ENCODE peak calls at places on chromosomes 7 and 10, in five cellular contexts. I, P, D, C and N are unnamed samples.

GRCh38 chr10:31099664-31100063 is 68.0 kb upstream of the ZNF438 start:
- DNase-seq in I (no peak), C (peak), P (no peak), D (peak), N (peak)

GRCh38 chr7:44100458-44101303 is 3.5 kb upstream of the AEBP1 start:
- DNase-seq in I (peak), C (no peak), P (no peak), D (no peak), N (no peak)

GRCh38 chr10:97539523-97540200 is 32.9 kb upstream of the ANKRD2 start:
- DNase-seq in C (no peak), P (no peak), I (no peak), D (no peak), N (no peak)

GRCh38 chr10:16992611-16993119 is 136.9 kb downstream of the CUBN start:
- DNase-seq in P (no peak), D (no peak), C (no peak), I (no peak), N (no peak)

GRCh38 chr7:158018061-158018796 is 569.4 kb downstream of the PTPRN2 start:
- DNase-seq in I (no peak), C (no peak), D (no peak), P (no peak), N (no peak)

GRCh38 chr10:14412624-14413023 is 81.9 kb upstream of the FRMD4A start:
- DNase-seq in I (no peak), C (no peak), D (no peak), P (no peak), N (no peak)

GRCh38 chr7:106862317-106863183 is 2.5 kb upstream of the PIK3CG start:
- DNase-seq in P (no peak), C (no peak), D (no peak), I (no peak), N (no peak)

GRCh38 chr10:70197235-70197952 is 27.1 kb upstream of the SAR1A start:
- DNase-seq in I (no peak), D (no peak), P (no peak), C (no peak), N (no peak)

GRCh38 chr10:19014034-19014433 is 34.6 kb upstream of the MALRD1 start:
- DNase-seq in C (no peak), D (no peak), I (no peak), P (no peak), N (no peak)

GRCh38 chr7:55113760-55114541 is 95.1 kb downstream of the EGFR start:
- DNase-seq in D (no peak), I (no peak), P (no peak), C (no peak), N (no peak)

GRCh38 chr7:157859915-157860314 is 523.1 kb downstream of the DNAJB6 start:
- DNase-seq in C (no peak), P (no peak), I (no peak), D (no peak), N (no peak)

GRCh38 chr10:102599565-102600327 is 44.5 kb upstream of the TRIM8 start:
- DNase-seq in C (no peak), D (peak), P (no peak), I (no peak), N (no peak)

GRCh38 chr10:31318854-31319601 is at the start of gene ZEB1:
- DNase-seq in I (peak), D (peak), P (no peak), C (peak), N (peak)

GRCh38 chr10:132468201-132468600 is 69.4 kb upstream of the INPP5A start:
- DNase-seq in D (no peak), I (no peak), P (no peak), C (no peak), N (no peak)

GRCh38 chr7:125506331-125506730 is 576.7 kb upstream of the POT1 start:
- DNase-seq in I (no peak), P (no peak), D (no peak), C (no peak), N (no peak)

GRCh38 chr10:30784896-30785605 is 155.5 kb upstream of the LYZL2 start:
- DNase-seq in D (no peak), P (no peak), C (no peak), I (peak), N (no peak)

GRCh38 chr10:122249991-122250750 is 20.9 kb upstream of the BTBD16 start:
- DNase-seq in D (no peak), P (no peak), C (no peak), I (no peak), N (no peak)

GRCh38 chr7:37942934-37943610 is 22.6 kb downstream of the EPDR1 start:
- DNase-seq in D (peak), C (no peak), I (peak), P (peak), N (no peak)

GRCh38 chr10:29256019-29256418 is 32.9 kb upstream of the LYZL1 start:
- DNase-seq in D (no peak), I (no peak), P (no peak), C (no peak), N (no peak)

GRCh38 chr7:99002827-99003212 is 124.5 kb downstream of the TRRAP start:
- DNase-seq in C (no peak), I (no peak), P (no peak), D (no peak), N (no peak)

GRCh38 chr7:100126931-100127865 is at the start of gene MBLAC1:
- DNase-seq in P (peak), I (peak), C (peak), D (peak), N (peak)

GRCh38 chr10:20254078-20254477 is 437.8 kb downstream of the PLXDC2 start:
- DNase-seq in P (no peak), C (no peak), I (no peak), D (no peak), N (no peak)

DNA sequence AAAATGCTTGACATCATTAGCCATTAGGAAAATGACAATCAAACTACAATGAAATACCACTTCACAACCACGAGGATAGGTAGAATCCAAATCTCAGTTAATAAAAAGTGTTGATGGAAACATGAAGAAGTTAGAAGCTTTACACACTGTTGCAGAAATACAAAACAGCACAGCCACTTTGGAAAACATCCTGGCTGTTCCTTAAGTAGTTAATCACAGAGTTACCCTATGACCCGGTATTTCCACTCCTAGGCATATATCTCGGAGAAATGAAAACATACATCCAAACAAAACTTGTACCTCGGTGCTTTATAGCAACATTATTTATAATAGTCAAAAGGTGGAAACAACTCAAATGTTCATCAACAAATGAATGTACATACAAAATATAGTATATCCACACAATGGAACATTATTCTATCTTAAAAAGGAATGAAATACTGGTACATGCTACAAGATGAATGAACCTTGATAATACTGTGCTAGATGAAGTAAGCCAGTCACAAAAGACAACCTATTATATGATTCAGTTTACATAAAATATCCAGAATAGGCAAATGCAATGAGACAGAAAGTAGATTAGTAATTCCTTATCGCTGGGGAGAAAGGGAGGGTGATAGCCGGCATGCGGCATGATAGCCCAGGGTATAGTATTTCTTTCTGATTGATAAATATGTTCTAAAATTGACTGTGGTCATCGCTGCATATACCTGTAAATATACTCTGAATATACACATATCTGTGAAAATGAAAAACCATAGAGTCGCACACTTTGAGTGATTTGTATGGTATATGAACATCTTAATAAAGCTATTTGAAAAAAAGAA is 1.9 kb downstream of the VWDE start:
- DNase-seq in I (no peak), P (no peak), C (no peak), D (no peak), N (no peak)
- TF ChIP-seq JUND in I (no peak), P (no peak), C (no peak), D (no peak), N (no peak)

DNA sequence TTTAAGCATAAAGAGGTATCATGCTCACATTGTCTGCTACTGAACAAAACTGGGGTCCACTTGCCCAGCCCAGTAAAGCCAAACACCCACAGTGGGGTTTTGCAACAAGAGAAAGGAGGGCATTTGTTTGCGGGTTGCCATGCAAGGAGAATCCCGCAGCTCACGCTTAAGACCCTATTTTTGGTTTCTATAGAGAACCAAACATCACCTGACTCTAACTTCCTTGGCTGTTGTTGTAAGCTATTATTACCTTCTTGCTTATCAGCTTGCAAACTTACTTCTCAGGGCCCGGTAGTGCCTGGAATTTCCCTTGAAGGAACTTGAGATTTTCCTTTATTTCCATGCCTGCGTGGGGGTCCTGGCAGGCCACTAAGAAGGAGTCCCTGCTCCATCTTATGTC is 20.7 kb downstream of the IFIT3 start:
- DNase-seq in I (no peak), D (no peak), C (no peak), P (no peak), N (no peak)
- TF ChIP-seq JUND in I (no peak), D (no peak), C (no peak), P (no peak), N (no peak)

GRCh38 chr10:99368646-99369045 is 39.5 kb downstream of the CNNM1 start:
- DNase-seq in I (no peak), C (no peak), D (peak), P (no peak), N (no peak)

GRCh38 chr10:99369126-99369525 is 40.0 kb downstream of the CNNM1 start:
- DNase-seq in I (no peak), D (no peak), P (no peak), C (no peak), N (no peak)

GRCh38 chr10:99369551-99369950 is 40.4 kb downstream of the CNNM1 start:
- DNase-seq in I (no peak), P (no peak), C (no peak), D (no peak), N (no peak)

GRCh38 chr10:99372546-99373271 is 43.6 kb downstream of the CNNM1 start:
- DNase-seq in C (no peak), P (no peak), D (peak), I (no peak), N (no peak)

GRCh38 chr10:99370993-99371392 is 41.8 kb downstream of the CNNM1 start:
- DNase-seq in I (peak), D (peak), C (peak), P (no peak), N (peak)
- TF ChIP-seq JUND in I (no peak), D (no peak), C (no peak), P (no peak), N (no peak)

DNA sequence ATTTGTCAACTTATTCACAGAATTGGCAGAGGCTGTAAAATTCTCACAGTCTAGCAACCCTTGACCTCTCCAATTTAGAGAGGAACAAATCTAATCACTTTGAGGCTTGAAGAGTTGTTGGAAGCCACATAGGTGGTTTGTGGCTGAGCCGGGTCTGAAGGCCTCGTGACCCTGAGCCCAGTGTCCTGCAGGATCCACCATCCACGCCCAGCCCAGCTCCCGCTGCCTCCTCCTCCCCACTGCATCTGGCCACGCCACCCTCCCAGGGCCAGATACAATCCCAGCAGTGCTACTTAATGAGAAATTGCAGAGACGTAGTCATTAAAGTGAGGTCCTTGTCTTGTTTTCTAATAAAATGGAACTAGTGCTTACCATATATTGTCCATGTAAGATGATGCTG is 81.4 kb upstream of the SHH start:
- DNase-seq in I (no peak), P (no peak), D (no peak), C (no peak), N (no peak)
- TF ChIP-seq JUND in I (no peak), P (no peak), D (no peak), C (no peak), N (no peak)

GRCh38 chr10:22633528-22633927 is 80.8 kb downstream of the PIP4K2A start:
- DNase-seq in I (no peak), D (no peak), C (no peak), P (no peak), N (peak)

GRCh38 chr10:22635650-22636049 is 78.7 kb downstream of the PIP4K2A start:
- DNase-seq in P (no peak), D (no peak), C (no peak), I (no peak), N (no peak)

GRCh38 chr10:22634093-22634492 is 80.3 kb downstream of the PIP4K2A start:
- DNase-seq in C (no peak), D (no peak), P (no peak), I (no peak), N (no peak)

GRCh38 chr10:22633106-22633505 is 81.3 kb downstream of the PIP4K2A start:
- DNase-seq in C (no peak), I (no peak), D (no peak), P (no peak), N (peak)

DNA sequence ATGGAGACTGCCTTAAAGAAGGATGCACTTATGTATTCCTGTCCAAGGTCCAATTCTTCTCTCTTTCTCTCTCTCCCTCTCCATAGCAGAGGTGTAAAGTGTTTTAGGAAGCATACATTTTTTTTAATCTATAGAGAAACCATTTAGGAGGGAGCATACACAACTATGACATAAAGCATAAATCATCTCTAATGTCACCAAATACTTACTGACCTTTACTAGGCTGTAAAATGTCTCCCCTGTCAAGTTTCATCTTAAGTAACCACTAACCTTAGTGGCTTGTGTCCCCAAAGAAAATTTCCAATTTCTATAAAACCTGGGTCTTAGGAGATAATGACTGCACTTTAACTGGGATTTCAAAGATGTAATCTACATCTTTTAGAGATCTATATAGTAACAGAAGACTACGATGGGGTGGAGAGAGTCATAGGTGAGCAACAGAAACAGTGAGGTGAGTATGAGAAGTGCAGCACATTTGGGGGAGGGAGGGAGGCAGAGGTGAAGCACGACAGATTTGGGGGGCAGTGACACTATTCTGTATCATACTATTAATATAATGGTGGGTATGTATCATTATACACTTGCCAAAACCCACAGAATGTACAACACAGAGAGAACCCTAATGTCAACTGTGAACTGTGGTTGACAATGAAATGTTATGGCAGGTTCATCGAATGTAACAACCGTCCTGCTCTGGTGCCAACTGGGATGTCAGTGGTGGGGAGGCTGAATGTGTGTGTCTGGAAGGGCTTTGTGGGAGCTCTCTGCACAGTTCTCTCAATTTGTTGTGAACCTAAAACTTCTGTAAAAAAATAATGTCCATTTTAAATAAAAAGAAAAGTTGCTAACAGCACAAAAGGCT is 79.5 kb downstream of the PIP4K2A start:
- DNase-seq in D (no peak), C (no peak), I (no peak), P (no peak), N (no peak)
- TF ChIP-seq JUND in D (no peak), C (no peak), I (no peak), P (no peak), N (no peak)

DNA sequence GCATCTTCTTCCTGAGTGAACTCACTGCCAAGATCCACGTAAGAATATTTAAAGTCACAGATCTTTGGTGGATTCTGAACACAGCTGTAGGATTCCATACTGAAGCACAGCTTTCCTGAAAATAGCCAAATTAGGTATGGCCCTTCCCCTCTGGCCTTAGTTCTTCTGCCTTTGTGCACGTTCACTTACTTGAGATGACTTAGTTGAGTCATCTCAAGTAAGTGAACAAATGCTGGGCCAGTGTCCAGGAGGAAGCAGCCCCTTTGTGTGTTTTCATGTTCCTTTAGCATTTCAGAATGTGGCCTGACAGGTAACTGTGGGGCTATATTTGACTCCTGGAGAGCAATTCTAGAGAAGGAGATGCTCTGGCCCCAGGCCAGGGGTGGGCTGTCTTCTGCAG is 51.5 kb downstream of the CCNY start:
- DNase-seq in D (no peak), I (no peak), P (peak), C (no peak), N (no peak)
- TF ChIP-seq JUND in D (no peak), I (no peak), P (no peak), C (no peak), N (no peak)

DNA sequence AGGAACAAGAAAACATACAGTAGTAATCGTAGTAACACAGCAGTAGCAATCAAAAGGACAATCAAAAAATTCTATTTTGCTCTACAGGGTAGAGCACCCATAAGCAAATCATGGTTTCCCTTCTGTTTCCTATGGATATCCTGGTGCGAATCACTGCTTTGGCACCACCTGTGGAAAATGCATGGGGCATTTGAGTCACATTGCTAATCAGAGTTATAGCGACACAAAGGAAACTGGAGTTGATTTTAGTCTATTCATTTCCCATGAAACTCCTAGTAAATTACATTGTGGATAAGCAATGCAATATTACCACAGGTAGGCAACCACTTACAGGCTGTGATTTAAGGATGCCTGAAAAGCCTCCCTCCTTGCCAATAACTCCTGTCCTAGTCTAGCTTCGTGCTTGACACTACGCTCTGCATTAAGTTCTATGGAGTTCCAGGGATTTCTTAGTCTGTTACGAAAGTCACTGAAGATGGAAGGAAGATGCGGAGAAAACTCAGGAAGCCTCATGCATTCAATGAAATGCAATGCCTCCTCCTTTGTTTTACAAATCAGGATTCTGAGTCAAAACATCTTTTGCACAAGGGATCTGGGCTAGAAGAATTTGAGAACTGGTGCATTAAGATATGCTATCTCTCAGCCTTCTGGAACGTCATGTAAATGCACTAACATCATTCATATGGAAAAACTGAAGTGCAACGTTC is 188.4 kb downstream of the DGKI start:
- DNase-seq in I (no peak), C (no peak), D (no peak), P (no peak), N (no peak)
- TF ChIP-seq JUND in I (no peak), C (no peak), D (no peak), P (no peak), N (no peak)

DNA sequence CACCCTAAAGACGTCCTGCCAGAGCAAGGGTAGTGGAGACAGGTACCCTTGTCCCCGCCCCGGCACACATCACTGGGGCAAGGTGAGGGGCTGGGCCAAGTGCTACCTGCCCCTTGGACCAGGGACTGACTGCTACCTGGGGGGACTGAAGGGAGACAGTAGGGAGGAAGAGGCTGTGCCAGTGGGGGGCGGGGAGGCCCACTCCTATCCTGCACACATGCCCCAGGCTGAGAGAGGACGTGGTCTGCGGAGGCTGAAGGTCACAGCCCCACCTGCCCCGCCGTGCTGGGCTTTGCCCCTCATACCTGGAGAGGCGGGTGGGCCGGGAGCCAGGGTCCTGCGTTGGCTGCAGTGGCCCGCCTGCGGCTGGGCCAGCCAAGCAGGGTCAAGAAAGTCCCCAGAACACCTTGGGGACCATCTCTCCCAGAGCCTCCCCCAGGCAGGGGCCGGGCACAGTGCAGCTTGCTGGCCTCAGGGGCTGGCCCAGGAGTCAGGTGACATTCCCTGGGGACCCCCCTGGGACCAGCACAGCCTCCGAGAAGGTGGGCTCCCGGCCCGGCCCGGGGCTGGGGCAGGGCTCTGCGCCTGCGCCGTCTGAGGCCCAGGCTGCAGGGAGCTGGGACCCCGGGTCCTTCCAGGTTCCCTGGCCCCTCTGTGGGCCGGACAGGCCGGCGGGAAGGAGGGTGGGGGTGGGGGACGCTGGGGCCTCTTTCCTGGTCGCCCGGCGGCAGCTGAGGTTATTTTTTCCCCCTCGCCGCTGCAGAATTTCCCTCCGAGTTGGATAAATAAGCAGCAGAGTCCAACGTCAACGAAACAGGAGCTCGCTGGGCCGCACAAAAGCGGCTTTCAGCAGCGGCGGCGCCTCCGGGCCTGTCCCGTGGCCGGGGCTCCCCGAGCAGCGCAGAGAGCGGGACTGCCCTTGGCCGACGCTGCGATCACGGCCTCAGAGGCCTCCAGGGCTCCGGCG is 9.8 kb upstream of the FZD9 start:
- DNase-seq in P (no peak), I (no peak), C (no peak), D (peak), N (no peak)
- TF ChIP-seq JUND in P (no peak), I (no peak), C (no peak), D (no peak), N (no peak)